ENCODE peak calls at places on chromosomes 7 and 10, in four cellular contexts. P, B, E and V are unnamed samples.

GRCh38 chr7:14851610-14852009 is 50.9 kb downstream of the DGKB start:
- DNase-seq in P (no peak), B (no peak), E (no peak), V (no peak)

GRCh38 chr7:140209866-140210609 is 33.3 kb upstream of the KDM7A start:
- DNase-seq in P (no peak), B (no peak), E (no peak), V (no peak)

GRCh38 chr7:12765431-12766100 is 78.1 kb downstream of the ARL4A start:
- DNase-seq in P (no peak), B (no peak), E (no peak), V (no peak)

GRCh38 chr7:103702982-103703381 is 257.0 kb upstream of the SLC26A5 start:
- DNase-seq in P (no peak), B (no peak), E (no peak), V (no peak)

GRCh38 chr10:49164587-49165188 is 23.5 kb downstream of the TMEM273 start:
- DNase-seq in P (no peak), B (no peak), E (no peak), V (no peak)

GRCh38 chr10:7090529-7090928 is 320.3 kb downstream of the SFMBT2 start:
- DNase-seq in P (no peak), B (peak), E (no peak), V (no peak)

GRCh38 chr10:30929901-30930520 is 101.7 kb downstream of the ZNF438 start:
- DNase-seq in P (no peak), B (no peak), E (no peak), V (no peak)

GRCh38 chr10:92181575-92181974 is 109.3 kb downstream of the CPEB3 start:
- DNase-seq in P (no peak), B (no peak), E (no peak), V (no peak)

GRCh38 chr7:159227433-159227832 is 82.8 kb upstream of the VIPR2 start:
- DNase-seq in P (no peak), B (peak), E (no peak), V (no peak)

GRCh38 chr10:114869500-114869899 is 47.9 kb downstream of the FHIP2A start:
- DNase-seq in P (no peak), B (peak), E (no peak), V (no peak)

GRCh38 chr10:31602541-31603244 is 283.7 kb downstream of the ZEB1 start:
- DNase-seq in P (no peak), B (peak), E (peak), V (peak)

GRCh38 chr7:24025094-24025493 is 258.9 kb upstream of the NPY start:
- DNase-seq in P (no peak), B (peak), E (no peak), V (no peak)

GRCh38 chr10:84156768-84157167 is 16.8 kb upstream of the GPR15LG start:
- DNase-seq in P (peak), B (no peak), E (no peak), V (no peak)

GRCh38 chr7:83947260-83947659 is 247.3 kb downstream of the SEMA3A start:
- DNase-seq in P (no peak), B (peak), E (no peak), V (no peak)

GRCh38 chr7:155980841-155981240 is 168.6 kb upstream of the SHH start:
- DNase-seq in P (no peak), B (no peak), E (peak), V (no peak)

GRCh38 chr10:115914475-115914874 is 358.5 kb downstream of the GFRA1 start:
- DNase-seq in P (no peak), B (no peak), E (no peak), V (no peak)

GRCh38 chr10:106185991-106186390 is 978.5 kb downstream of the SORCS1 start:
- DNase-seq in P (no peak), B (no peak), E (no peak), V (no peak)

GRCh38 chr7:33779216-33779615 is 126.1 kb upstream of the BMPER start:
- DNase-seq in P (no peak), B (no peak), E (no peak), V (no peak)

GRCh38 chr10:100697070-100697469 is 48.3 kb upstream of the PAX2 start:
- DNase-seq in P (no peak), B (peak), E (no peak), V (no peak)

GRCh38 chr10:31359979-31360378 is 41.0 kb downstream of the ZEB1 start:
- DNase-seq in P (no peak), B (no peak), E (no peak), V (no peak)

GRCh38 chr10:110101464-110102144 is 93.8 kb downstream of the ADD3 start:
- DNase-seq in P (no peak), B (no peak), E (no peak), V (no peak)

GRCh38 chr7:107007004-107007891 is 37.3 kb upstream of the PRKAR2B start:
- DNase-seq in P (no peak), B (no peak), E (no peak), V (no peak)

GRCh38 chr7:52154382-52154781 is 837.8 kb upstream of the COBL start:
- DNase-seq in P (no peak), B (no peak), E (no peak), V (no peak)

GRCh38 chr7:73602721-73603651 is 21.3 kb downstream of the MLXIPL start:
- DNase-seq in P (no peak), B (no peak), E (no peak), V (no peak)

GRCh38 chr10:14397069-14397468 is 66.3 kb upstream of the FRMD4A start:
- DNase-seq in P (no peak), B (peak), E (peak), V (peak)